ENCODE peak calls at places on chromosomes 1 and 21, in four cellular contexts. B is fibroblast of the aortic adventitia, O is tibial artery, H is PC-9. Y is an unnamed sample.

GRCh38 chr1:222547260-222547614 is 667 bp downstream of the HHIPL2 start:
- DNase-seq in B (no peak), O (no peak), H (no peak), Y (no peak)

GRCh38 chr1:161502181-161502580 is 3.1 kb upstream of the FCGR2A start:
- DNase-seq in B (no peak), O (no peak), H (no peak), Y (no peak)

GRCh38 chr21:37032877-37033471 is 26.5 kb downstream of the RIPPLY3 start:
- DNase-seq in B (peak), O (no peak), H (peak), Y (no peak)

GRCh38 chr1:2617981-2618470 is 14.8 kb downstream of the MMEL1 start:
- DNase-seq in B (no peak), O (no peak), H (no peak), Y (no peak)

GRCh38 chr1:40393173-40393572 is 19.6 kb downstream of the SMAP2 start:
- DNase-seq in B (no peak), O (no peak), H (no peak), Y (no peak)

GRCh38 chr1:245765241-245766000 is 610.6 kb downstream of the KIF26B start:
- DNase-seq in B (peak), O (no peak), H (no peak), Y (no peak)

GRCh38 chr1:230976825-230977747 is 1.6 kb downstream of the TTC13 start:
- DNase-seq in B (no peak), O (no peak), H (no peak), Y (no peak)

GRCh38 chr1:53787655-53788054 is 48.7 kb upstream of the GLIS1 start:
- DNase-seq in B (no peak), O (no peak), H (no peak), Y (no peak)

GRCh38 chr1:28986296-28986910 is 72.0 kb downstream of the EPB41 start:
- DNase-seq in B (peak), O (no peak), H (no peak), Y (no peak)

GRCh38 chr1:152166966-152167365 is 7.9 kb upstream of the RPTN start:
- DNase-seq in B (no peak), O (no peak), H (no peak), Y (no peak)

GRCh38 chr1:101309334-101310221 is 72.8 kb downstream of the S1PR1 start:
- DNase-seq in B (peak), O (peak), H (peak), Y (peak)

GRCh38 chr21:46124926-46125845 is 27.3 kb downstream of the COL6A2 start:
- DNase-seq in B (no peak), O (peak), H (no peak), Y (no peak)

GRCh38 chr1:192538407-192539311 is 36.9 kb upstream of the RGS1 start:
- DNase-seq in B (peak), O (no peak), H (no peak), Y (no peak)

GRCh38 chr1:200043330-200043668 is 15.8 kb downstream of the NR5A2 start:
- DNase-seq in B (no peak), O (no peak), H (no peak), Y (no peak)

GRCh38 chr1:106798991-106799390 is 257.5 kb upstream of the PRMT6 start:
- DNase-seq in B (peak), O (no peak), H (no peak), Y (no peak)

GRCh38 chr1:35808376-35809155 is 750 bp downstream of the AGO4 start:
- DNase-seq in B (peak), O (peak), H (no peak), Y (peak)

GRCh38 chr1:31715097-31715872 is 11.5 kb upstream of the COL16A1 start:
- DNase-seq in B (peak), O (peak), H (peak), Y (peak)

GRCh38 chr1:175176246-175176645 is 16.3 kb downstream of the KIAA0040 start:
- DNase-seq in B (no peak), O (no peak), H (peak), Y (no peak)

GRCh38 chr1:53327183-53327941 is 508 bp downstream of the LRP8 start:
- DNase-seq in B (peak), O (no peak), H (no peak), Y (no peak)

GRCh38 chr1:162627662-162628296 is 4.5 kb upstream of the DDR2 start:
- DNase-seq in B (peak), O (no peak), H (no peak), Y (no peak)

GRCh38 chr1:181676269-181676668 is 193.0 kb downstream of the CACNA1E start:
- DNase-seq in B (peak), O (no peak), H (no peak), Y (no peak)
- TF ChIP-seq CTCF in B (peak), O (no peak), H (peak), Y (no peak)

GRCh38 chr1:153922076-153922837 is 515 bp downstream of the GATAD2B start:
- DNase-seq in B (no peak), O (peak), H (peak), Y (peak)
- TF ChIP-seq CTCF in B (peak), O (no peak), H (no peak), Y (no peak)

DNA sequence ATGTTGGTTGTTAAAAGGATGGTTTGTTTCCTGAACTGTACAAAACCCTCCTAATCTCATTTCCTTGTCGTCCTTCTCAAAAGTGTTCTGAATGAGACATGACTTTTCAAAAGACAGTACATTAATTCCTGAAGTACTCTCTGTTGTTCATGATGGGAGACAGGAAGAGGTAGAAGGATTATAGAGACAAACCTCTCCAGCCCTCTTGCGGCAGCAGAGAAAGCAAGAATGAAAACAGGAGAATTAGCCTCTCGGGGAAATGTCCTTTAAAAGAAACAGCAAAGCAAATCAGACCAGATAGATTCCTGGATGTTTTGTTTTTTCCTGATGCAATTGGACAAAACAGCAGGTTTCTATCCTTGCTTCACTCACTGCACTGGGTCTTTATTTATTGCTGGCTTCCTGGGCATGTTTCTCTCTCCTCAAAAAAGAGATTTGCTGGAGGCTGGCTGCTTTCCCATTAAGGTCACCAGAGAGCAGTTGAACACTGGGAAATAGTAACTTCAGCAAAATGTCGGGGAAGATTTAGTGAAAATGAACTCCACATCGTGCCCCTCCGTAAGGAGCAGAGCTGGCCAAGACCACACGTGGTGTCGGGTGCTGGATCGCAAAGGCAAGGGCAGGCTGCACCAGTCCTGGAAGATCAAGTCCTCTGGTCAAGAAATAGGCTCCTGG is 145.8 kb upstream of the SYT6 start:
- DNase-seq in B (no peak), O (no peak), H (no peak), Y (no peak)
- TF ChIP-seq CTCF in B (peak), O (no peak), H (no peak), Y (no peak)

DNA sequence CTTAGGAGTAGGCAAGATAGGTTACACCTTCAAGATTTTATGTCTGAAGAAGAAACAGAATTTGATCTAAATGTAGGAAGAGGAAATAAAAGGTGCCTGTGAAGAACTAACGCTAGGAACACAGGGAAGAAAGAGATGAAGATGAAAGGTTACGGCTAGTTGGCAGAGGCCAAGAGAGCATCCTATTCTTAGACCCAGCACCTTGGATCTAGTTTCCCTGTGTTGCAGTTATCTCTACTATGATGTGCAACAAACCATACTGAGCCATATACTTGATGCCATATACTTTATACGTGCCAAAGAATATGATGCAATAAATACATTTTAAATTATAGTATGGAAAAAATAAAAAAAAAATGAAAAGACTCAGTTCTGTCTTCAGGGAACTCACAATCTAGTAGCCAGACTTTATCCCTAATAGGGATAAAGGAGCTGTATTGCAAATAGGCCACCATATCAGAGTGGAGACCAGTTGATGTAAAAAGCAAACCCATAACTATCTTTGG is 181.1 kb downstream of the PBX1 start:
- DNase-seq in B (no peak), O (no peak), H (no peak), Y (no peak)
- TF ChIP-seq CTCF in B (no peak), O (no peak), H (no peak), Y (no peak)

DNA sequence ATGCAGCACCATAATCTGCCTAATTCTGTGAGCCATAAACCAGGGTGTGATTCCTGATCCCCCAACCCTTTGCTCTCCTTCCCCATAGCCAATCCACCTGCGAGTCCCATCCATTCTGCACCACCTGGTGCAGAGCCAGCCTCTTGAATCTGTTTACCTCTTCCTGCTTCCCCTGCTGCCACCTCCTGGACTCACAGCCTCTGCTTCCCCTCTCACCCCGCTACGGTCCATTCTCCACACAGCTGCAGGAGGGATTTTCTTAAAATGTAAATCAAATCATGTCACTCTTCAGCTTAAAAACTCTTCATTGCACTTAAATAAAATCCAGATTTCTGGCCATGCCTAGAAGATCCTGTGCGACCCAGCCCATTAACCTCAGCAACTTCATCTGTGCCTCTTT is 186.7 kb downstream of the FOXD2 start:
- DNase-seq in B (no peak), O (peak), H (no peak), Y (peak)
- TF ChIP-seq CTCF in B (no peak), O (no peak), H (no peak), Y (no peak)

GRCh38 chr1:236753964-236754363 is 41.1 kb upstream of the MTR start:
- DNase-seq in B (no peak), O (no peak), H (no peak), Y (no peak)

GRCh38 chr1:236751935-236752334 is 43.2 kb upstream of the MTR start:
- DNase-seq in B (no peak), O (no peak), H (no peak), Y (no peak)

GRCh38 chr1:236750928-236751327 is 44.2 kb upstream of the MTR start:
- DNase-seq in B (no peak), O (no peak), H (no peak), Y (no peak)

GRCh38 chr1:236753554-236753953 is 41.5 kb upstream of the MTR start:
- DNase-seq in B (peak), O (no peak), H (peak), Y (no peak)

GRCh38 chr1:236751385-236751784 is 43.7 kb upstream of the MTR start:
- DNase-seq in B (no peak), O (no peak), H (no peak), Y (no peak)
- TF ChIP-seq CTCF in B (no peak), O (no peak), H (no peak), Y (no peak)

GRCh38 chr1:114756949-114757454 is 782 bp downstream of the CSDE1 start:
- DNase-seq in B (peak), O (peak), H (peak), Y (peak)

GRCh38 chr1:114755006-114755936 is 2.5 kb downstream of the CSDE1 start:
- DNase-seq in B (no peak), O (no peak), H (peak), Y (no peak)

GRCh38 chr1:114758251-114758832 is 558 bp upstream of the CSDE1 start:
- DNase-seq in B (no peak), O (no peak), H (peak), Y (no peak)

GRCh38 chr1:114756009-114756892 is 1.5 kb downstream of the CSDE1 start:
- DNase-seq in B (no peak), O (no peak), H (no peak), Y (no peak)

GRCh38 chr1:114757455-114758250 is at the start of gene CSDE1:
- DNase-seq in B (peak), O (peak), H (peak), Y (peak)
- TF ChIP-seq CTCF in B (peak), O (no peak), H (peak), Y (no peak)

GRCh38 chr1:47710075-47711071 is 272.5 kb downstream of the FOXD2 start:
- DNase-seq in B (peak), O (peak), H (peak), Y (peak)

GRCh38 chr1:47705517-47706130 is 267.8 kb downstream of the FOXD2 start:
- DNase-seq in B (peak), O (no peak), H (no peak), Y (no peak)

GRCh38 chr1:47708658-47709301 is 270.9 kb downstream of the FOXD2 start:
- DNase-seq in B (no peak), O (no peak), H (no peak), Y (no peak)

GRCh38 chr1:47709302-47710074 is 271.6 kb downstream of the FOXD2 start:
- DNase-seq in B (no peak), O (no peak), H (no peak), Y (no peak)

DNA sequence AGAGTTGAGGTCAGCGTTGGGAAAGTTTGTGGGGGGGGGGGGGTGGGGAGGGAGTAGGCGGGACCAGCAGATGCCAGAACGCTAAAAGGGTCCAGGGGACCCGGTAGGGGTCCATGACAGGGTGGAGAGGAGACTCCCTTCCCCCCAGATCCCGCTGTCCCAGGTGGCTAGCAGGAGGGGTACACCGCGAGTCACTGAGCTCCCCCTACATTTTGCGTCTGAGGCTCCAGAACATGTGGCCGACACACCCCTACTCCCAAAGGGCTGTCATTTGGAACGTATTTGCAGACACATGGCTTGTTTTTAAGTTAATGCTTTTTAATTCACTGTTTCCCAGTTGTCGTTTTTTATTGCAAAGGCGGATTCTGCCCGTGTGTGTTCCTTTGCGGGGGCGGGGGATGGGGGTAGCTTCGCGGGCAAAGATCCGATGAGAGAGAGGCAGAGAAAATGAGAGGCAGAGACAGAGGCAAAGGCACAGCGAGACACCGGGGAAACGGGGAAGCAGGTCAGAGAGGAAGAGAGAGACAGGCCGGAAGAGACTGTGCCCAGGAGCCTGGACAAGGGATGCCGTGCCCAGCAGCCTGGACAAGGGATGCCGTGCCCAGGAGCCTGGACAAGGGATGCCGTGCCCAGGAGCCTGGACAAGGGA is 270.2 kb downstream of the FOXD2 start:
- DNase-seq in B (no peak), O (no peak), H (no peak), Y (no peak)
- TF ChIP-seq CTCF in B (no peak), O (no peak), H (no peak), Y (no peak)

Y was measured in lung.